ENCODE peak calls at places on chromosomes 1 and 21, in seven cellular contexts. T is bronchial epithelial cell, K is SK-N-SH, O is posterior cingulate gyrus, X is smooth muscle cell of the brain vasculature, F is A549, A is choroid plexus epithelial cell. U is an unnamed sample.

GRCh38 chr1:211017066-211017691 is 116.8 kb downstream of the KCNH1 start:
- DNase-seq in T (no peak), K (no peak), O (no peak), X (no peak), F (no peak), A (no peak), U (no peak)

GRCh38 chr1:10195570-10195969 is 14.8 kb upstream of the KIF1B start:
- DNase-seq in T (peak), K (no peak), O (no peak), X (no peak), F (no peak), A (peak), U (no peak)

GRCh38 chr1:61368366-61368765 is 286.0 kb downstream of the NFIA start:
- DNase-seq in T (no peak), K (no peak), O (no peak), X (no peak), F (no peak), A (no peak), U (no peak)

GRCh38 chr1:66533804-66534745 is at the start of gene SGIP1:
- DNase-seq in T (peak), K (peak), O (peak), X (no peak), F (no peak), A (peak), U (no peak)

GRCh38 chr1:38581396-38581795 is 278.2 kb downstream of the RRAGC start:
- DNase-seq in T (no peak), K (no peak), O (no peak), X (no peak), F (no peak), A (no peak), U (no peak)

GRCh38 chr1:152141971-152142584 is 16.9 kb downstream of the RPTN start:
- DNase-seq in T (peak), K (peak), O (no peak), X (peak), F (peak), A (peak), U (no peak)

GRCh38 chr1:173862769-173863223 is 5.0 kb downstream of the GAS5 start:
- DNase-seq in T (no peak), K (no peak), O (no peak), X (no peak), F (no peak), A (no peak), U (no peak)

GRCh38 chr1:1302951-1303509 is 4.7 kb downstream of the ACAP3 start:
- DNase-seq in T (peak), K (no peak), O (no peak), X (no peak), F (no peak), A (no peak), U (no peak)

GRCh38 chr1:17168480-17168878 is 36.4 kb upstream of the PADI1 start:
- DNase-seq in T (peak), K (no peak), O (no peak), X (peak), F (no peak), A (peak), U (no peak)

GRCh38 chr1:100463809-100464424 is 74.0 kb upstream of the GPR88 start:
- DNase-seq in T (peak), K (peak), O (peak), X (peak), F (peak), A (peak), U (no peak)

GRCh38 chr1:41611932-41612450 is 127.5 kb upstream of the EDN2 start:
- DNase-seq in T (no peak), K (no peak), O (no peak), X (no peak), F (no peak), A (no peak), U (no peak)

GRCh38 chr1:205849619-205850355 is at the start of gene PM20D1:
- DNase-seq in T (peak), K (peak), O (peak), X (no peak), F (no peak), A (peak), U (no peak)

GRCh38 chr1:10909697-10910489 is 102.6 kb upstream of the TARDBP start:
- DNase-seq in T (peak), K (peak), O (no peak), X (no peak), F (peak), A (peak), U (no peak)

GRCh38 chr1:53372501-53372951 is 44.7 kb upstream of the LRP8 start:
- DNase-seq in T (no peak), K (no peak), O (no peak), X (no peak), F (no peak), A (no peak), U (no peak)

GRCh38 chr1:28091043-28091781 is 2.8 kb upstream of the EYA3 start:
- DNase-seq in T (peak), K (peak), O (peak), X (peak), F (peak), A (peak), U (peak)

GRCh38 chr21:17196619-17197018 is 316.2 kb upstream of the CXADR start:
- DNase-seq in T (no peak), K (no peak), O (no peak), X (no peak), F (no peak), A (no peak), U (no peak)

GRCh38 chr1:40059292-40059959 is 18.9 kb downstream of the CAP1 start:
- DNase-seq in T (peak), K (no peak), O (no peak), X (no peak), F (no peak), A (peak), U (no peak)

GRCh38 chr1:186958520-186958919 is 129.8 kb downstream of the PLA2G4A start:
- DNase-seq in T (peak), K (no peak), O (no peak), X (no peak), F (peak), A (peak), U (no peak)

GRCh38 chr1:89739013-89739843 is 81.6 kb upstream of the LRRC8D start:
- DNase-seq in T (peak), K (no peak), O (no peak), X (no peak), F (no peak), A (peak), U (no peak)

GRCh38 chr1:209747580-209748262 is 8.1 kb upstream of the TRAF3IP3 start:
- DNase-seq in T (peak), K (no peak), O (peak), X (peak), F (peak), A (peak), U (peak)

GRCh38 chr1:200279810-200280411 is 129.9 kb downstream of the ZNF281 start:
- DNase-seq in T (peak), K (peak), O (no peak), X (peak), F (peak), A (peak), U (no peak)

GRCh38 chr1:228941673-228942072 is 206.4 kb downstream of the RHOU start:
- DNase-seq in T (no peak), K (no peak), O (no peak), X (no peak), F (no peak), A (no peak), U (no peak)

GRCh38 chr1:31509124-31510072 is 66.9 kb upstream of the TINAGL1 start:
- DNase-seq in T (no peak), K (no peak), O (no peak), X (no peak), F (no peak), A (no peak), U (peak)

GRCh38 chr1:20153000-20153418 is 13.9 kb downstream of the PLA2G2F start:
- DNase-seq in T (no peak), K (peak), O (peak), X (no peak), F (no peak), A (peak), U (no peak)

GRCh38 chr1:32893198-32894018 is 7.1 kb downstream of the HPCA start:
- DNase-seq in T (no peak), K (peak), O (no peak), X (no peak), F (peak), A (peak), U (no peak)

GRCh38 chr1:236425031-236425663 is 31.1 kb downstream of the EDARADD start:
- DNase-seq in T (no peak), K (no peak), O (no peak), X (no peak), F (peak), A (no peak), U (peak)

GRCh38 chr1:36922071-36922470 is 112.2 kb downstream of the GRIK3 start:
- DNase-seq in T (no peak), K (no peak), O (no peak), X (no peak), F (no peak), A (no peak), U (no peak)

GRCh38 chr1:27577504-27578188 is 26.3 kb downstream of the AHDC1 start:
- DNase-seq in T (no peak), K (no peak), O (no peak), X (no peak), F (no peak), A (no peak), U (no peak)

GRCh38 chr1:184489908-184490307 is 103.1 kb downstream of the C1orf21 start:
- DNase-seq in T (no peak), K (peak), O (no peak), X (no peak), F (no peak), A (no peak), U (no peak)

GRCh38 chr1:204426474-204426873 is 14.9 kb upstream of the PPP1R15B start:
- DNase-seq in T (no peak), K (no peak), O (no peak), X (no peak), F (no peak), A (no peak), U (no peak)

GRCh38 chr1:53669511-53670191 is 69.3 kb downstream of the GLIS1 start:
- DNase-seq in T (no peak), K (peak), O (no peak), X (no peak), F (no peak), A (no peak), U (no peak)

GRCh38 chr1:180482425-180483275 is 19.7 kb downstream of the ACBD6 start:
- DNase-seq in T (peak), K (peak), O (no peak), X (peak), F (peak), A (peak), U (no peak)

GRCh38 chr1:237390798-237391197 is 348.8 kb downstream of the RYR2 start:
- DNase-seq in T (peak), K (no peak), O (no peak), X (no peak), F (no peak), A (peak), U (no peak)